ENCODE peak calls at places on chromosome 6, in ten cellular contexts. N is foreskin keratinocyte; K is body of pancreas; W is CD8-positive, alpha-beta T cell; I is tibial nerve; D is ovary; T is testis; C is CD4-positive, alpha-beta T cell; Z is hepatocyte; B is IMR-90. F is an unnamed sample. For H3K27me3, the result is how much of the 10 kb centered on the place peaks cover.

GRCh38 chr6:138226011-138226410 is 7.7 kb upstream of the PBOV1 start:
- DNase-seq in N (no peak), K (no peak), W (no peak), I (no peak), D (no peak), T (no peak), C (no peak), Z (no peak), B (no peak), F (peak)

GRCh38 chr6:11245406-11245990 is 13.0 kb upstream of the NEDD9 start:
- DNase-seq in N (no peak), K (no peak), W (no peak), I (no peak), D (no peak), T (no peak), C (no peak), Z (no peak), B (no peak), F (no peak)

GRCh38 chr6:9250852-9251251 is 815.5 kb upstream of the SLC35B3 start:
- DNase-seq in N (peak), K (peak), W (no peak), I (no peak), D (no peak), T (peak), C (no peak), Z (peak), B (peak), F (no peak)

GRCh38 chr6:18022398-18023231 is 35.2 kb upstream of the KIF13A start:
- DNase-seq in N (peak), K (no peak), W (no peak), I (no peak), D (no peak), T (no peak), C (no peak), Z (peak), B (peak), F (peak)

GRCh38 chr6:161498359-161498758 is 224.5 kb upstream of the AGPAT4 start:
- DNase-seq in N (peak), K (peak), W (no peak), I (no peak), D (no peak), T (peak), C (no peak), Z (peak), B (peak), F (no peak)

GRCh38 chr6:138541793-138542481 is 42.6 kb upstream of the NHSL1 start:
- DNase-seq in N (no peak), K (no peak), W (no peak), I (no peak), D (no peak), T (no peak), C (no peak), Z (no peak), B (no peak), F (no peak)

GRCh38 chr6:14882394-14883073 is 363.3 kb upstream of the JARID2 start:
- DNase-seq in N (no peak), K (no peak), W (no peak), I (no peak), D (no peak), T (no peak), C (no peak), Z (no peak), B (peak), F (no peak)

GRCh38 chr6:114049367-114049966 is 78.5 kb upstream of the HDAC2 start:
- DNase-seq in N (peak), K (no peak), W (no peak), I (no peak), D (no peak), T (no peak), C (no peak), Z (peak), B (peak), F (no peak)

GRCh38 chr6:91082311-91082803 is 495.5 kb upstream of the MAP3K7 start:
- DNase-seq in N (peak), K (no peak), W (no peak), I (no peak), D (peak), T (peak), C (no peak), Z (no peak), B (peak), F (peak)

GRCh38 chr6:30238178-30238795 is 25.1 kb upstream of the TRIM26 start:
- DNase-seq in N (no peak), K (no peak), W (peak), I (no peak), D (no peak), T (no peak), C (no peak), Z (peak), B (peak), F (peak)

GRCh38 chr6:37518116-37518515 is 18.4 kb upstream of the CCDC167 start:
- DNase-seq in N (no peak), K (no peak), W (no peak), I (no peak), D (no peak), T (no peak), C (no peak), Z (no peak), B (no peak), F (no peak)

GRCh38 chr6:30766461-30767157 is 22.3 kb upstream of the IER3 start:
- DNase-seq in N (no peak), K (peak), W (no peak), I (no peak), D (no peak), T (no peak), C (no peak), Z (no peak), B (no peak), F (peak)

GRCh38 chr6:31214516-31214915 is 44.0 kb upstream of the POU5F1 start:
- DNase-seq in N (no peak), K (no peak), W (no peak), I (no peak), D (no peak), T (no peak), C (no peak), Z (no peak), B (no peak), F (no peak)

GRCh38 chr6:119322034-119322433 is 27.5 kb downstream of the MAN1A1 start:
- DNase-seq in N (no peak), K (no peak), W (no peak), I (no peak), D (no peak), T (no peak), C (no peak), Z (no peak), B (no peak), F (no peak)

GRCh38 chr6:6474170-6474920 is 114.2 kb upstream of the LY86 start:
- DNase-seq in N (no peak), K (no peak), W (no peak), I (no peak), D (no peak), T (no peak), C (no peak), Z (no peak), B (no peak), F (no peak)

GRCh38 chr6:92589970-92590369 is 829.4 kb downstream of the EPHA7 start:
- DNase-seq in N (peak), K (no peak), W (no peak), I (no peak), D (no peak), T (no peak), C (no peak), Z (peak), B (peak), F (no peak)

GRCh38 chr6:129766959-129767728 is 57.2 kb upstream of the ARHGAP18 start:
- DNase-seq in N (peak), K (peak), W (peak), I (no peak), D (peak), T (peak), C (peak), Z (peak), B (peak), F (no peak)

GRCh38 chr6:159163901-159164370 is 5.3 kb upstream of the FNDC1 start:
- DNase-seq in N (no peak), K (peak), W (no peak), I (no peak), D (no peak), T (no peak), C (no peak), Z (peak), B (peak), F (no peak)

GRCh38 chr6:34671801-34672656 is 24.5 kb downstream of the ILRUN start:
- DNase-seq in N (peak), K (no peak), W (peak), I (no peak), D (no peak), T (no peak), C (peak), Z (no peak), B (peak), F (no peak)

GRCh38 chr6:14841901-14842421 is 403.9 kb upstream of the JARID2 start:
- DNase-seq in N (peak), K (peak), W (no peak), I (no peak), D (no peak), T (no peak), C (no peak), Z (peak), B (peak), F (no peak)

GRCh38 chr6:130970839-130971410 is 92.1 kb downstream of the EPB41L2 start:
- DNase-seq in N (no peak), K (no peak), W (no peak), I (no peak), D (no peak), T (no peak), C (no peak), Z (no peak), B (no peak), F (no peak)

GRCh38 chr6:113998811-113999210 is 27.9 kb upstream of the HDAC2 start:
- DNase-seq in N (no peak), K (no peak), W (no peak), I (no peak), D (no peak), T (no peak), C (no peak), Z (no peak), B (no peak), F (no peak)

GRCh38 chr6:154917941-154918340 is 77.2 kb upstream of the TIAM2 start:
- DNase-seq in N (no peak), K (no peak), W (no peak), I (no peak), D (no peak), T (no peak), C (no peak), Z (no peak), B (no peak), F (no peak)

GRCh38 chr6:35370799-35371493 is 28.6 kb downstream of the PPARD start:
- DNase-seq in N (no peak), K (no peak), W (no peak), I (peak), D (no peak), T (no peak), C (no peak), Z (no peak), B (peak), F (peak)

GRCh38 chr6:110761371-110761770 is 53.9 kb downstream of the CDK19 start:
- DNase-seq in N (no peak), K (no peak), W (no peak), I (no peak), D (no peak), T (no peak), C (no peak), Z (no peak), B (no peak), F (no peak)

GRCh38 chr6:56532766-56533551 is 109.7 kb downstream of the DST start:
- DNase-seq in N (no peak), K (no peak), W (no peak), I (no peak), D (no peak), T (no peak), C (no peak), Z (no peak), B (no peak), F (no peak)

GRCh38 chr6:151149788-151150187 is 90.0 kb upstream of the AKAP12 start:
- DNase-seq in N (no peak), K (no peak), W (no peak), I (no peak), D (no peak), T (no peak), C (no peak), Z (no peak), B (no peak), F (no peak)

GRCh38 chr6:159828074-159828473 is 28.0 kb downstream of the PNLDC1 start:
- DNase-seq in N (no peak), K (peak), W (no peak), I (no peak), D (no peak), T (no peak), C (no peak), Z (no peak), B (peak), F (no peak)

GRCh38 chr6:2404211-2404929 is 159.0 kb upstream of the GMDS start:
- DNase-seq in N (no peak), K (no peak), W (no peak), I (no peak), D (no peak), T (no peak), C (no peak), Z (no peak), B (no peak), F (no peak)

GRCh38 chr6:132830236-132830799 is 15.9 kb downstream of the RPS12 start:
- DNase-seq in N (peak), K (no peak), W (no peak), I (no peak), D (no peak), T (no peak), C (no peak), Z (peak), B (peak), F (peak)

GRCh38 chr6:167472876-167473275 is 148.0 kb downstream of the TTLL2 start:
- DNase-seq in N (no peak), K (no peak), W (no peak), I (no peak), D (no peak), T (no peak), C (no peak), Z (no peak), B (no peak), F (no peak)

GRCh38 chr6:97917369-97917768 is 634.4 kb upstream of the MMS22L start:
- DNase-seq in N (no peak), K (no peak), W (no peak), I (no peak), D (no peak), T (no peak), C (no peak), Z (no peak), B (no peak), F (no peak)

GRCh38 chr6:1315560-1316386 is 3.9 kb downstream of the FOXQ1 start:
- DNase-seq in N (no peak), K (no peak), W (no peak), I (no peak), D (no peak), T (no peak), C (no peak), Z (no peak), B (no peak), F (no peak)

GRCh38 chr6:1313755-1314503 is 2.0 kb downstream of the FOXQ1 start:
- DNase-seq in N (peak), K (peak), W (no peak), I (no peak), D (no peak), T (peak), C (no peak), Z (peak), B (no peak), F (no peak)

GRCh38 chr6:1315201-1315559 is 3.3 kb downstream of the FOXQ1 start:
- DNase-seq in N (no peak), K (no peak), W (no peak), I (no peak), D (no peak), T (no peak), C (no peak), Z (no peak), B (no peak), F (no peak)

GRCh38 chr6:1313364-1313754 is 1.5 kb downstream of the FOXQ1 start:
- DNase-seq in N (no peak), K (no peak), W (no peak), I (no peak), D (no peak), T (no peak), C (no peak), Z (no peak), B (no peak), F (no peak)

GRCh38 chr6:1314617-1315016 is 2.7 kb downstream of the FOXQ1 start:
- DNase-seq in N (no peak), K (no peak), W (no peak), I (no peak), D (no peak), T (no peak), C (no peak), Z (no peak), B (no peak), F (no peak)
- H3K27me3 ChIP-seq in N (under half), K (under half), W (under half), I (under half), D (under half), T (under half), C (half or more), Z (under half), B (half or more), F (half or more)

DNA sequence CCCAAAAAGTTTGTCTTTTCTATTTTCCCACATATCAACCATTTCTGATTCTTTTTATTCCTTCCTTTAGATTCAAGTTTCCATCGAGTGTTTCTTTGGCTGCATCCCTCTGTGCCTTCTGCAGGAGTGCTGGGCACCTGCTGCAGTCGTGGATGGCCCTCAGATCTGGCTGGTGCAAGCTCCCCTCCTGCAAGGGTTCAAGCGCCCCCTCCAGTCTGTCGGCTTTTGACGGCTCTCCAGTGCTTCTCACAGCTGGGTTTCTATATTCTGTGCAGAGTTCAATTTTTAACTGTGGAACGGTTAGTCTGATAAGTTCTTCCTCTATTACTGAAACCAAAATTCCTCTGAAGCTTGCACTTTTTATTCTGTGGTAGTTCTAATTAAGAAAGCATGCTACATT is 132.1 kb downstream of the HUS1B start:
- DNase-seq in N (no peak), K (no peak), W (peak), I (no peak), D (no peak), T (no peak), C (peak), Z (no peak), B (no peak), F (no peak)
- TF ChIP-seq CTCF in N (peak), K (no peak), W (no peak), I (no peak), D (no peak), T (no peak), C (peak), Z (no peak), B (no peak), F (no peak)

GRCh38 chr6:50712291-50712690 is 1.0 kb upstream of the TFAP2D start:
- DNase-seq in N (no peak), K (no peak), W (no peak), I (no peak), D (no peak), T (no peak), C (no peak), Z (no peak), B (no peak), F (no peak)

GRCh38 chr6:50709366-50709734 is 4.0 kb upstream of the TFAP2D start:
- DNase-seq in N (no peak), K (no peak), W (no peak), I (no peak), D (no peak), T (no peak), C (no peak), Z (no peak), B (no peak), F (no peak)

GRCh38 chr6:50713226-50713625 is at the start of gene TFAP2D:
- DNase-seq in N (no peak), K (no peak), W (no peak), I (no peak), D (no peak), T (no peak), C (no peak), Z (no peak), B (no peak), F (no peak)

GRCh38 chr6:50713977-50714486 is 706 bp downstream of the TFAP2D start:
- DNase-seq in N (no peak), K (no peak), W (no peak), I (no peak), D (no peak), T (no peak), C (no peak), Z (no peak), B (no peak), F (no peak)

DNA sequence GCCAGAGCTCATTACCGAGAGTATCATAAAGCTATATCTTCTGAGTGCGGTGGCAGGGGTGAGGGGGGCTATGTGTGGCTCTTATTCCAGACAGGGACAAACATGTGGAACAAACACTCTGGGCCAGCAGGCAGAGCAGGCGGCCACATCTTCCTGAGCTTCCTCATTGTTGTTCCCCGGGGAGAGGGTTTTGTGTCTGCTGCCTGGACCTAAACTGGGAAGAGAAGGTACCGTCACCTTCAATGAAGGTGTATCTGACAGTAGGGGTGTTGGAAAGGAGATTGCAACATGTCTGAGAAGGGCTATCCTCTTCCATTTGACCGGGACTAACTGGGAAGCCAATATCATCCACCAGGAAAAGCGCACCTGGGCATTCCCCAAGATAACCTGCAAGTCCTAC is 1.6 kb upstream of the TFAP2D start:
- DNase-seq in N (no peak), K (no peak), W (no peak), I (no peak), D (no peak), T (no peak), C (no peak), Z (no peak), B (no peak), F (no peak)
- H3K27me3 ChIP-seq in N (half or more), K (under half), W (under half), I (under half), D (under half), T (under half), C (half or more), Z (half or more), B (under half), F (under half)

GRCh38 chr6:116783852-116784251 is 18.3 kb upstream of the FAM162B start:
- DNase-seq in N (peak), K (no peak), W (no peak), I (no peak), D (no peak), T (no peak), C (no peak), Z (peak), B (peak), F (no peak)

GRCh38 chr6:116773886-116774285 is 8.4 kb upstream of the FAM162B start:
- DNase-seq in N (no peak), K (no peak), W (no peak), I (no peak), D (no peak), T (no peak), C (no peak), Z (no peak), B (no peak), F (no peak)

DNA sequence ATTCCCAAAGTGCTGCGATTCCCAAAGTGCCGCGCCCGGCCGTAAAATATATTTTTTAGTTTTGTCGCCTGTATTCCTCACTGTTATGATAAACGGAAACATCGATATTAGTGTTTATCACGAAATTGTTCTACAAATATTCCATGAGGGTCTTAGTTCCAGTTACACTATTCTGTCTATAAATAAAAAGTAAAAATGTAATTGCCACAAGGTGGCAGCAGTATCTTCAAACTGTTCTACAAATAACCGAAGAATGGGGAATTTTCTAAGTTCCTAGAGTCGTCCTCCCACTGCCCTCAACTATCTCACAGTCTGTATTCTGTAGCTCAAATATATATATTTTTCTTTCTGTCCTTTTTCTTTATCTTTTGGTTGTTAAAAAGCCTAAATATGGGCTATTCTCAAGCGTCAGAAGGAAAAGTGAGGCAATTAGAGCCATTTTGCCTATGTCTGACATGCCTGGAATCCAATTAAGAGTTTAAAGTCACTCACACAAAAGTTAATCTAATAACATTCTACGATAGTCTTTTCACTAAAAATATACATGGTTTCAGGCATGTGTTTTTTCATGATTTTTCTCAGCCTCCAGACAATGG is 14.1 kb upstream of the FAM162B start:
- DNase-seq in N (peak), K (no peak), W (no peak), I (no peak), D (no peak), T (no peak), C (no peak), Z (peak), B (peak), F (no peak)
- TF ChIP-seq CTCF in N (peak), K (peak), W (peak), I (peak), D (no peak), T (no peak), C (peak), Z (peak), B (peak), F (peak)

GRCh38 chr6:108116781-108117426 is 42.4 kb upstream of the OSTM1 start:
- DNase-seq in N (no peak), K (no peak), W (no peak), I (no peak), D (no peak), T (no peak), C (no peak), Z (no peak), B (no peak), F (no peak)

GRCh38 chr6:108117427-108118358 is 43.2 kb upstream of the OSTM1 start:
- DNase-seq in N (no peak), K (peak), W (no peak), I (no peak), D (peak), T (no peak), C (no peak), Z (peak), B (peak), F (peak)

GRCh38 chr6:108115598-108116058 is 41.1 kb upstream of the OSTM1 start:
- DNase-seq in N (peak), K (peak), W (no peak), I (no peak), D (peak), T (peak), C (no peak), Z (peak), B (peak), F (no peak)

GRCh38 chr6:108114861-108115597 is 40.5 kb upstream of the OSTM1 start:
- DNase-seq in N (peak), K (peak), W (no peak), I (peak), D (peak), T (peak), C (no peak), Z (peak), B (peak), F (peak)

GRCh38 chr6:108116424-108116780 is 41.9 kb upstream of the OSTM1 start:
- DNase-seq in N (no peak), K (no peak), W (no peak), I (no peak), D (no peak), T (no peak), C (no peak), Z (no peak), B (no peak), F (no peak)
- H3K27me3 ChIP-seq in N (half or more), K (under half), W (under half), I (under half), D (under half), T (under half), C (half or more), Z (half or more), B (half or more), F (under half)